ENCODE peak calls at places on chromosomes 6 and 20, in five cellular contexts. I, L, A, N and K are unnamed samples. For H3K36me3, the result is how much of the 10 kb centered on the place peaks cover.

GRCh38 chr6:113432729-113433505 is 424.2 kb upstream of the MARCKS start:
- DNase-seq in I (no peak), L (no peak), A (no peak), N (no peak), K (no peak)

GRCh38 chr20:63183422-63184146 is 32.3 kb downstream of the YTHDF1 start:
- DNase-seq in I (no peak), L (no peak), A (no peak), N (no peak), K (peak)

GRCh38 chr6:131685266-131685780 is 15.9 kb downstream of the OR2A4 start:
- DNase-seq in I (no peak), L (no peak), A (no peak), N (no peak), K (no peak)

GRCh38 chr6:12012231-12012565 is at the start of gene HIVEP1:
- DNase-seq in I (peak), L (no peak), A (no peak), N (peak), K (peak)

GRCh38 chr6:113437571-113437970 is 419.6 kb upstream of the MARCKS start:
- DNase-seq in I (no peak), L (no peak), A (no peak), N (no peak), K (no peak)

GRCh38 chr6:33117826-33118277 is 42.1 kb downstream of the HLA-DPB1 start:
- DNase-seq in I (no peak), L (peak), A (no peak), N (no peak), K (no peak)

GRCh38 chr6:39791311-39791710 is 865 bp upstream of the DAAM2 start:
- DNase-seq in I (no peak), L (no peak), A (no peak), N (no peak), K (no peak)

GRCh38 chr6:27025351-27025750 is 222.2 kb upstream of the PRSS16 start:
- DNase-seq in I (no peak), L (no peak), A (no peak), N (no peak), K (no peak)

GRCh38 chr6:168948990-168949531 is 304.6 kb downstream of the THBS2 start:
- DNase-seq in I (no peak), L (no peak), A (no peak), N (no peak), K (no peak)

GRCh38 chr6:89776583-89777233 is 42.9 kb downstream of the MDN1 start:
- DNase-seq in I (no peak), L (no peak), A (no peak), N (no peak), K (no peak)

GRCh38 chr6:82017316-82017715 is 230.2 kb downstream of the IBTK start:
- DNase-seq in I (no peak), L (no peak), A (no peak), N (no peak), K (no peak)

GRCh38 chr6:89999154-89999553 is 104.9 kb downstream of the GJA10 start:
- DNase-seq in I (no peak), L (no peak), A (peak), N (no peak), K (peak)

GRCh38 chr6:126063512-126064146 is 77.3 kb downstream of the TRMT11 start:
- DNase-seq in I (no peak), L (peak), A (no peak), N (no peak), K (no peak)

GRCh38 chr20:33796907-33797544 is 14.1 kb upstream of the CHMP4B start:
- DNase-seq in I (no peak), L (no peak), A (no peak), N (no peak), K (no peak)

GRCh38 chr20:57392512-57393271 is 1.5 kb downstream of the RBM38 start:
- DNase-seq in I (peak), L (no peak), A (peak), N (peak), K (peak)

GRCh38 chr6:28399370-28400121 is at the start of gene ZSCAN12:
- DNase-seq in I (peak), L (peak), A (peak), N (peak), K (peak)

GRCh38 chr6:97423190-97423589 is 140.2 kb upstream of the MMS22L start:
- DNase-seq in I (no peak), L (no peak), A (no peak), N (no peak), K (no peak)

GRCh38 chr6:126947070-126947469 is 171.4 kb upstream of the RSPO3 start:
- DNase-seq in I (no peak), L (no peak), A (no peak), N (no peak), K (no peak)

DNA sequence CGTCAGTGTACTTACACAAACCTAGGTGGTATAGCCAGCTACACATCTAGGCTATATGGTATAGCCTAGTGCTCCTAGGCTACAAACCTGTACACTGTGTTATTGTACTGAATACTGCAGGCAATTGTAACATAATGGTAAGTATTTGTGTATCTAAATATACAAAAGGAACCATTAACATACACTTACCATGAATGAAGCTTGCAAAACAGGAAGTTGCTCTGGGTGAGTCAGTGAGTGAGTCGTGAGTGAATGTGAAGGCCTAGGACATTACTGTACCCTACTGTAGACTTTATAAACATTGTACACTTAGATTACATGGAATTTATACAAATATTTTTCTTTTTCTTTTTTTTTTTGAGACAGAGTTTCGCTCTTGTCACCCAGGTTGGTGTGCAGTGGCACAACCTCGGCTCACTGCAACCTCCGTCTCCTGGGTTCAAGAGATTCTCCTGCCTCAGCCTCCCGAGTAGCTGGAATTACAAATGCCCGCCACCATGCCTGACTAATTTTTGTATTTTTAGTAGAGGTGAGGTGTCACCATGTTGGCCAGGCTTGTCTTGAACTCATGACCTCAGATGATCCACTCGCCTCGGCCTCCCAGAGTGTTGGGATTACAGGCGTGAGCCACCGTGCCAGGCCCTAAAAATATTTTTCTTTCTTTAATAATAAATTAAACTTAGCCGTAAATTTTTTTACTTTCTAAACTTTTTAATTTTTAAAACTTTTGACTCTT is 15.4 kb upstream of the KIAA1755 start:
- DNase-seq in I (no peak), L (no peak), A (no peak), N (no peak), K (no peak)
- TF ChIP-seq POLR2A in I (no peak), L (no peak), A (no peak), N (no peak), K (no peak)

GRCh38 chr20:46435146-46435545 is 28.7 kb upstream of the ELMO2 start:
- DNase-seq in I (no peak), L (no peak), A (no peak), N (no peak), K (no peak)

GRCh38 chr20:46439837-46440236 is 33.4 kb upstream of the ELMO2 start:
- DNase-seq in I (no peak), L (no peak), A (no peak), N (no peak), K (no peak)

GRCh38 chr20:46434597-46434996 is 28.2 kb upstream of the ELMO2 start:
- DNase-seq in I (no peak), L (no peak), A (no peak), N (no peak), K (no peak)

GRCh38 chr20:46433051-46433450 is 26.6 kb upstream of the ELMO2 start:
- DNase-seq in I (no peak), L (no peak), A (no peak), N (no peak), K (no peak)

GRCh38 chr20:46438156-46438750 is 31.8 kb upstream of the ELMO2 start:
- DNase-seq in I (no peak), L (peak), A (no peak), N (no peak), K (no peak)
- H3K27ac ChIP-seq in I (no peak), L (no peak), A (no peak), N (no peak), K (no peak)

DNA sequence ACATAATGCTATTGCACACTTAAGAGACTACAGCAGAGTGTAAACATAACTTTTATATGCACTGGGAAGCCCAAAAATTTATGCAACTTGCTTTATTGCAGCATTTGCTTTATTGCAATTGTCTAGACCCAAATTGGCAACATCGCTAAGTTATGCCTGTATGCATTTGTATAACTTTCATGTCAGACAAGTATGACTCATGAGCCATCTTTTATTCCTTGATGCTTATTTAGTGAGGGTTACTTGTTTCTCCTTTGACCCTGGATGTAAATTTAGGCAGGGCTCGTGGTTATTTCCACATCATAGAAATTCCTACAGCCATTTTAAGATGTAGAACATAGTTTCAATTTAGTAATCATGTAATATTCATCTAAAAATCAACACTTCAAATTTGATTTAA is 130.4 kb upstream of the LY86 start:
- DNase-seq in I (no peak), L (no peak), A (no peak), N (no peak), K (no peak)
- H3K36me3 ChIP-seq in I (under half), L (under half), A (under half), N (under half), K (under half)

GRCh38 chr20:5127859-5128409 is 1.1 kb downstream of the CDS2 start:
- DNase-seq in I (no peak), L (no peak), A (no peak), N (no peak), K (no peak)

GRCh38 chr20:5122861-5123260 is 3.1 kb upstream of the PCNA start:
- DNase-seq in I (no peak), L (no peak), A (no peak), N (no peak), K (no peak)

GRCh38 chr20:5127204-5127858 is 523 bp downstream of the CDS2 start:
- DNase-seq in I (peak), L (no peak), A (peak), N (peak), K (peak)

GRCh38 chr20:5128886-5129285 is 2.1 kb downstream of the CDS2 start:
- DNase-seq in I (no peak), L (no peak), A (no peak), N (no peak), K (no peak)

GRCh38 chr20:5126512-5127203 is at the start of gene CDS2:
- DNase-seq in I (peak), L (peak), A (peak), N (peak), K (peak)
- TF ChIP-seq POLR2A in I (peak), L (peak), A (peak), N (peak), K (no peak)

GRCh38 chr20:4226330-4227084 is 211.1 kb upstream of the RNF24 start:
- DNase-seq in I (no peak), L (no peak), A (no peak), N (no peak), K (no peak)
- H3K27ac ChIP-seq in I (no peak), L (no peak), A (peak), N (no peak), K (no peak)

GRCh38 chr20:38769376-38770295 is 21.4 kb downstream of the ACTR5 start:
- DNase-seq in I (no peak), L (no peak), A (no peak), N (no peak), K (no peak)

GRCh38 chr20:38770970-38771369 is 22.7 kb downstream of the ACTR5 start:
- DNase-seq in I (no peak), L (no peak), A (no peak), N (no peak), K (no peak)

GRCh38 chr20:38774167-38774566 is 25.9 kb downstream of the ACTR5 start:
- DNase-seq in I (no peak), L (no peak), A (no peak), N (no peak), K (no peak)

GRCh38 chr20:38770546-38770945 is 22.3 kb downstream of the ACTR5 start:
- DNase-seq in I (no peak), L (no peak), A (no peak), N (no peak), K (no peak)

GRCh38 chr20:38771621-38772020 is 23.4 kb downstream of the ACTR5 start:
- DNase-seq in I (no peak), L (no peak), A (no peak), N (no peak), K (no peak)
- H3K36me3 ChIP-seq in I (under half), L (half or more), A (half or more), N (under half), K (half or more)